ENCODE peak calls at places on chromosomes 6 and 20, in five cellular contexts. X, C, K, H and Y are unnamed samples.

GRCh38 chr6:72316675-72317380 is 305.0 kb upstream of the KCNQ5 start:
- DNase-seq in X (no peak), C (no peak), K (no peak), H (no peak), Y (no peak)

GRCh38 chr20:53883098-53883762 is 187.2 kb downstream of the BCAS1 start:
- DNase-seq in X (no peak), C (no peak), K (no peak), H (no peak), Y (no peak)

GRCh38 chr20:11217322-11217989 is 543.7 kb upstream of the JAG1 start:
- DNase-seq in X (no peak), C (no peak), K (no peak), H (no peak), Y (no peak)

GRCh38 chr6:39843305-39844020 is 51.3 kb downstream of the DAAM2 start:
- DNase-seq in X (no peak), C (no peak), K (no peak), H (no peak), Y (no peak)

GRCh38 chr20:15913661-15914060 is 659.6 kb downstream of the KIF16B start:
- DNase-seq in X (no peak), C (peak; percentile 19), K (no peak), H (no peak), Y (no peak)

GRCh38 chr20:17562804-17563305 is 7.0 kb upstream of the DSTN start:
- DNase-seq in X (no peak), C (no peak), K (no peak), H (no peak), Y (no peak)

GRCh38 chr6:108676555-108676954 is 115.8 kb downstream of the FOXO3 start:
- DNase-seq in X (no peak), C (no peak), K (no peak), H (no peak), Y (no peak)

GRCh38 chr6:23890543-23891227 is 235.3 kb upstream of the NRSN1 start:
- DNase-seq in X (no peak), C (no peak), K (no peak), H (no peak), Y (no peak)

GRCh38 chr6:36350681-36351091 is 14.0 kb upstream of the BNIP5 start:
- DNase-seq in X (no peak), C (no peak), K (no peak), H (no peak), Y (no peak)

GRCh38 chr6:122869437-122870024 is 80.5 kb downstream of the SMPDL3A start:
- DNase-seq in X (no peak), C (peak; percentile 83), K (no peak), H (no peak), Y (no peak)

GRCh38 chr6:83853178-83853967 is at the start of gene RIPPLY2:
- DNase-seq in X (peak; percentile 1), C (peak; percentile 88), K (peak; percentile 54), H (no peak), Y (no peak)

GRCh38 chr6:48109902-48110301 is 1.1 kb downstream of the PTCHD4 start:
- DNase-seq in X (no peak), C (no peak), K (no peak), H (no peak), Y (no peak)

GRCh38 chr20:3927486-3928291 is 38.5 kb downstream of the PANK2 start:
- DNase-seq in X (no peak), C (peak; percentile 24), K (no peak), H (no peak), Y (no peak)

GRCh38 chr6:151327079-151327478 is 64.3 kb downstream of the ZBTB2 start:
- DNase-seq in X (no peak), C (no peak), K (no peak), H (no peak), Y (no peak)

GRCh38 chr6:48664850-48665249 is 553.9 kb upstream of the PTCHD4 start:
- DNase-seq in X (no peak), C (no peak), K (no peak), H (no peak), Y (no peak)

GRCh38 chr20:50874758-50875665 is 56.2 kb downstream of the ADNP start:
- DNase-seq in X (no peak), C (no peak), K (no peak), H (no peak), Y (no peak)